ENCODE peak calls at places on chromosomes 11 and 22, in nine cellular contexts. One of them, this sample, is unnamed.

GRCh38 chr11:119518746-119519382 is 95.9 kb upstream of the THY1 start:
- DNase-seq in ovary: peak; percentile 25
- DNase-seq in PC-9: peak; percentile 19
- DNase-seq in breast epithelium: no peak
- DNase-seq in fibroblast of lung: peak; percentile 37
- DNase-seq in body of pancreas: no peak
- DNase-seq in neuronal stem cell: peak; percentile 76
- DNase-seq in HAP-1: no peak
- DNase-seq in CD8-positive, alpha-beta memory T cell: no peak
- DNase-seq in this sample: no peak

GRCh38 chr11:6300325-6300724 is 20.0 kb downstream of the CAVIN3 start:
- DNase-seq in ovary: no peak
- DNase-seq in PC-9: no peak
- DNase-seq in breast epithelium: no peak
- DNase-seq in fibroblast of lung: no peak
- DNase-seq in body of pancreas: no peak
- DNase-seq in neuronal stem cell: no peak
- DNase-seq in HAP-1: no peak
- DNase-seq in CD8-positive, alpha-beta memory T cell: no peak
- DNase-seq in this sample: no peak

GRCh38 chr11:61080986-61081590 is 21.2 kb upstream of the CD5 start:
- DNase-seq in ovary: no peak
- DNase-seq in PC-9: no peak
- DNase-seq in breast epithelium: no peak
- DNase-seq in fibroblast of lung: no peak
- DNase-seq in body of pancreas: no peak
- DNase-seq in neuronal stem cell: no peak
- DNase-seq in HAP-1: no peak
- DNase-seq in CD8-positive, alpha-beta memory T cell: no peak
- DNase-seq in this sample: no peak

GRCh38 chr11:129960216-129961214 is 42.1 kb downstream of the PRDM10 start:
- DNase-seq in ovary: no peak
- DNase-seq in PC-9: no peak
- DNase-seq in breast epithelium: no peak
- DNase-seq in fibroblast of lung: peak; percentile 94
- DNase-seq in body of pancreas: no peak
- DNase-seq in neuronal stem cell: no peak
- DNase-seq in HAP-1: peak; percentile 4
- DNase-seq in CD8-positive, alpha-beta memory T cell: no peak
- DNase-seq in this sample: no peak

GRCh38 chr11:119671561-119672015 is 57.4 kb downstream of the NECTIN1 start:
- DNase-seq in ovary: peak; percentile 66
- DNase-seq in PC-9: no peak
- DNase-seq in breast epithelium: no peak
- DNase-seq in fibroblast of lung: peak; percentile 82
- DNase-seq in body of pancreas: no peak
- DNase-seq in neuronal stem cell: no peak
- DNase-seq in HAP-1: no peak
- DNase-seq in CD8-positive, alpha-beta memory T cell: no peak
- DNase-seq in this sample: no peak

GRCh38 chr11:17762309-17762974 is 27.9 kb downstream of the KCNC1 start:
- DNase-seq in ovary: no peak
- DNase-seq in PC-9: no peak
- DNase-seq in breast epithelium: no peak
- DNase-seq in fibroblast of lung: no peak
- DNase-seq in body of pancreas: no peak
- DNase-seq in neuronal stem cell: no peak
- DNase-seq in HAP-1: no peak
- DNase-seq in CD8-positive, alpha-beta memory T cell: no peak
- DNase-seq in this sample: no peak

GRCh38 chr22:27283714-27284113 is 517.8 kb downstream of the MN1 start:
- DNase-seq in ovary: no peak
- DNase-seq in PC-9: no peak
- DNase-seq in breast epithelium: no peak
- DNase-seq in fibroblast of lung: no peak
- DNase-seq in body of pancreas: no peak
- DNase-seq in neuronal stem cell: no peak
- DNase-seq in HAP-1: no peak
- DNase-seq in CD8-positive, alpha-beta memory T cell: no peak
- DNase-seq in this sample: no peak

GRCh38 chr11:61897387-61898246 is 6.3 kb upstream of the FADS3 start:
- DNase-seq in ovary: peak; percentile 85
- DNase-seq in PC-9: peak; percentile 79
- DNase-seq in breast epithelium: peak; percentile 56
- DNase-seq in fibroblast of lung: peak; percentile 67
- DNase-seq in body of pancreas: peak; percentile 79
- DNase-seq in neuronal stem cell: peak; percentile 74
- DNase-seq in HAP-1: peak; percentile 57
- DNase-seq in CD8-positive, alpha-beta memory T cell: peak; percentile 69
- DNase-seq in this sample: peak; percentile 82

GRCh38 chr11:2518112-2518982 is 73.5 kb downstream of the KCNQ1 start:
- DNase-seq in ovary: peak; percentile 13
- DNase-seq in PC-9: no peak
- DNase-seq in breast epithelium: peak; percentile 14
- DNase-seq in fibroblast of lung: no peak
- DNase-seq in body of pancreas: peak; percentile 7
- DNase-seq in neuronal stem cell: no peak
- DNase-seq in HAP-1: no peak
- DNase-seq in CD8-positive, alpha-beta memory T cell: no peak
- DNase-seq in this sample: peak; percentile 45

GRCh38 chr11:299951-300735 is 817 bp upstream of the IFITM5 start:
- DNase-seq in ovary: no peak
- DNase-seq in PC-9: no peak
- DNase-seq in breast epithelium: no peak
- DNase-seq in fibroblast of lung: no peak
- DNase-seq in body of pancreas: no peak
- DNase-seq in neuronal stem cell: no peak
- DNase-seq in HAP-1: no peak
- DNase-seq in CD8-positive, alpha-beta memory T cell: no peak
- DNase-seq in this sample: peak; percentile 57

GRCh38 chr11:43790444-43790794 is 90.2 kb upstream of the ALKBH3 start:
- DNase-seq in ovary: no peak
- DNase-seq in PC-9: peak; percentile 1
- DNase-seq in breast epithelium: no peak
- DNase-seq in fibroblast of lung: peak; percentile 11
- DNase-seq in body of pancreas: no peak
- DNase-seq in neuronal stem cell: no peak
- DNase-seq in HAP-1: no peak
- DNase-seq in CD8-positive, alpha-beta memory T cell: no peak
- DNase-seq in this sample: no peak

GRCh38 chr11:122664188-122664587 is 8.7 kb downstream of the UBASH3B start:
- DNase-seq in ovary: no peak
- DNase-seq in PC-9: no peak
- DNase-seq in breast epithelium: no peak
- DNase-seq in fibroblast of lung: no peak
- DNase-seq in body of pancreas: no peak
- DNase-seq in neuronal stem cell: no peak
- DNase-seq in HAP-1: no peak
- DNase-seq in CD8-positive, alpha-beta memory T cell: no peak
- DNase-seq in this sample: no peak

GRCh38 chr11:117835576-117835975 is 11.0 kb upstream of the FXYD2 start:
- DNase-seq in ovary: no peak
- DNase-seq in PC-9: no peak
- DNase-seq in breast epithelium: no peak
- DNase-seq in fibroblast of lung: no peak
- DNase-seq in body of pancreas: no peak
- DNase-seq in neuronal stem cell: no peak
- DNase-seq in HAP-1: no peak
- DNase-seq in CD8-positive, alpha-beta memory T cell: no peak
- DNase-seq in this sample: no peak

GRCh38 chr11:20089796-20090653 is 70.2 kb downstream of the DBX1 start:
- DNase-seq in ovary: no peak
- DNase-seq in PC-9: no peak
- DNase-seq in breast epithelium: no peak
- DNase-seq in fibroblast of lung: peak; percentile 57
- DNase-seq in body of pancreas: peak; percentile 68
- DNase-seq in neuronal stem cell: no peak
- DNase-seq in HAP-1: no peak
- DNase-seq in CD8-positive, alpha-beta memory T cell: no peak
- DNase-seq in this sample: no peak

GRCh38 chr22:30506507-30506968 is 1.0 kb upstream of the SEC14L4 start:
- DNase-seq in ovary: no peak
- DNase-seq in PC-9: peak; percentile 28
- DNase-seq in breast epithelium: no peak
- DNase-seq in fibroblast of lung: no peak
- DNase-seq in body of pancreas: no peak
- DNase-seq in neuronal stem cell: no peak
- DNase-seq in HAP-1: no peak
- DNase-seq in CD8-positive, alpha-beta memory T cell: no peak
- DNase-seq in this sample: no peak

GRCh38 chr11:74388678-74389327 is 9.4 kb downstream of the PGM2L1 start:
- DNase-seq in ovary: peak; percentile 25
- DNase-seq in PC-9: no peak
- DNase-seq in breast epithelium: peak; percentile 55
- DNase-seq in fibroblast of lung: peak; percentile 65
- DNase-seq in body of pancreas: peak; percentile 65
- DNase-seq in neuronal stem cell: peak; percentile 33
- DNase-seq in HAP-1: no peak
- DNase-seq in CD8-positive, alpha-beta memory T cell: peak; percentile 60
- DNase-seq in this sample: peak; percentile 74

GRCh38 chr11:74390697-74391096 is 7.5 kb downstream of the PGM2L1 start:
- DNase-seq in ovary: no peak
- DNase-seq in PC-9: no peak
- DNase-seq in breast epithelium: no peak
- DNase-seq in fibroblast of lung: no peak
- DNase-seq in body of pancreas: no peak
- DNase-seq in neuronal stem cell: no peak
- DNase-seq in HAP-1: no peak
- DNase-seq in CD8-positive, alpha-beta memory T cell: no peak
- DNase-seq in this sample: no peak

GRCh38 chr11:74391193-74391592 is 7.0 kb downstream of the PGM2L1 start:
- DNase-seq in ovary: no peak
- DNase-seq in PC-9: no peak
- DNase-seq in breast epithelium: no peak
- DNase-seq in fibroblast of lung: no peak
- DNase-seq in body of pancreas: no peak
- DNase-seq in neuronal stem cell: no peak
- DNase-seq in HAP-1: no peak
- DNase-seq in CD8-positive, alpha-beta memory T cell: no peak
- DNase-seq in this sample: no peak
- H3K4me3 ChIP-seq in ovary: no peak overlapping the region
- H3K4me3 ChIP-seq in PC-9: no peak overlapping the region
- H3K4me3 ChIP-seq in breast epithelium: no peak overlapping the region
- H3K4me3 ChIP-seq in fibroblast of lung: no peak overlapping the region
- H3K4me3 ChIP-seq in body of pancreas: no peak overlapping the region
- H3K4me3 ChIP-seq in neuronal stem cell: no peak overlapping the region
- H3K4me3 ChIP-seq in HAP-1: no peak overlapping the region
- H3K4me3 ChIP-seq in CD8-positive, alpha-beta memory T cell: no peak overlapping the region
- H3K4me3 ChIP-seq in this sample: no peak overlapping the region

DNA sequence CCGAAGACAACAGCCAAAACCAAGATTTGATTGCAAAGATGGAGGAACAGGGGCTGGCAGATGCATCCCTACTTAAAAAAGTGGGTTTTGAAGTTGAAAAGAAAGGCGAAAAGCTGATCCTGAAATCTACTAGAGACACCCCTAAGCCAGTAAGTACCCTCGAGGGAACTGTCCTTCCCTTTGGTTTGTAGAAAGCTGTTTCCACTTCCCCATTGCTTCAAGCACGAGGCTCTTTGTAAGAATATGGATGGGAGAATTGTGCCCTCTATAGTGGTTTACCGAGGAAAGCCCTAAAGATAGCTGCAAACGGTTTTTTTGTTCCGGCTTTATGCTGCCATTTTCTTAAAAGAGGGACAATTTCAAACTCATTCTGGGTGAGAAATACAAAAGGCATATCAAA is 133.9 kb downstream of the WNT7B start:
- DNase-seq in ovary: no peak
- DNase-seq in PC-9: no peak
- DNase-seq in breast epithelium: no peak
- DNase-seq in fibroblast of lung: no peak
- DNase-seq in body of pancreas: no peak
- DNase-seq in neuronal stem cell: no peak
- DNase-seq in HAP-1: no peak
- DNase-seq in CD8-positive, alpha-beta memory T cell: no peak
- DNase-seq in this sample: no peak
- H3K36me3 ChIP-seq in ovary: no peaks in the 10 kb centered on the region
- H3K36me3 ChIP-seq in PC-9: peaks cover 58% of the 10 kb centered on the region
- H3K36me3 ChIP-seq in breast epithelium: no peaks in the 10 kb centered on the region
- H3K36me3 ChIP-seq in fibroblast of lung: peaks cover 4% of the 10 kb centered on the region
- H3K36me3 ChIP-seq in body of pancreas: no peaks in the 10 kb centered on the region
- H3K36me3 ChIP-seq in neuronal stem cell: peaks cover 30% of the 10 kb centered on the region
- H3K36me3 ChIP-seq in HAP-1: no peaks in the 10 kb centered on the region
- H3K36me3 ChIP-seq in CD8-positive, alpha-beta memory T cell: peaks cover 14% of the 10 kb centered on the region
- H3K36me3 ChIP-seq in this sample: no peaks in the 10 kb centered on the region

GRCh38 chr11:34537636-34538035 is 24.0 kb upstream of the ELF5 start:
- DNase-seq in ovary: no peak
- DNase-seq in PC-9: peak; percentile 62
- DNase-seq in breast epithelium: peak; percentile 50
- DNase-seq in fibroblast of lung: no peak
- DNase-seq in body of pancreas: no peak
- DNase-seq in neuronal stem cell: no peak
- DNase-seq in HAP-1: no peak
- DNase-seq in CD8-positive, alpha-beta memory T cell: no peak
- DNase-seq in this sample: no peak
- H3K27me3 ChIP-seq in ovary: no peaks in the 10 kb centered on the region
- H3K27me3 ChIP-seq in PC-9: no peaks in the 10 kb centered on the region
- H3K27me3 ChIP-seq in breast epithelium: no peaks in the 10 kb centered on the region
- H3K27me3 ChIP-seq in fibroblast of lung: peaks cover 25% of the 10 kb centered on the region
- H3K27me3 ChIP-seq in body of pancreas: no peaks in the 10 kb centered on the region
- H3K27me3 ChIP-seq in neuronal stem cell: no peaks in the 10 kb centered on the region
- H3K27me3 ChIP-seq in HAP-1: peaks cover 8% of the 10 kb centered on the region
- H3K27me3 ChIP-seq in CD8-positive, alpha-beta memory T cell: peaks cover 7% of the 10 kb centered on the region
- H3K27me3 ChIP-seq in this sample: no peaks in the 10 kb centered on the region

DNA sequence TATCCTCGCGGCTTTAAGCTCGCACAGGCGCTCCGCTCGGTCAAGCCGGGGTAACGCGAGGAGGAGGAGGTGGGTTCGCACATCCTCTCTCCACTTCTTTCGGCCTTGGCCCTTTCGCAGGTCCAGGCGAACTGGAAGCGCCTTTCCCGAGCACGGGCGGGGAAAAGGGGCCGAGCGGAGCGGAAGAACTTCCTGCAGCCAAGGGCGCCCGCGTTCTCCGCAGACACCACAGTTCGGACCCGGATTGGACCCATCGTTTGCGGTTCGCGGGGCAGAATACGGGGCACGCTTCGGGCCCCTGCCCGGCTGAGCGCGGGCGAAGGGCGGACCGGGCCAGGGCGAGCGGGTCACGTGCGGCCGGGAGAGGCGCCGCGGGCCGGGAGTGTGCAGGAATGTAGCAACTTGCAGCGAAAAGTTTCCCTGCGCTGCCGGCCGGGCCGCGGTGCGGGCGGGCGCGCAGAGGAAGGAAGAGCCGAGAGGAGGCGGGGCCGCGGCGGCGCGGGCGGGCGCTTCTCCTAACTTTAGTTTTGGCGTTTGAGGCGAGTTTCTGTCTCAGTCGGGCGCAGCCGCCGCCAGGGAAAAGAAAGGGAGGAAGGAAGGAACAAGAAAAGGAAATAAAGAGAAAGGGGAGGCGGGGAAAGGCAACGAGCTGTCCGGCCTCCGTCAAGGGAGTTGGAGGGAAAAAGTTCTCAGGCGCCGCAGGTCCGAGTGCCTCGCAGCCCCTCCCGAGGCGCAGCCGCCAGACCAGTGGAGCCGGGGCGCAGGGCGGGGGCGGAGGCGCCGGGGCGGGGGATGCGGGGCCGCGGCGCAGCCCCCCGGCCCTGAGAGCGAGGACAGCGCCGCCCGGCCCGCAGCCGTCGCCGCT is at the start of gene YAP1:
- DNase-seq in ovary: peak; percentile 92
- DNase-seq in PC-9: peak; percentile 90
- DNase-seq in breast epithelium: peak; percentile 86
- DNase-seq in fibroblast of lung: peak; percentile 95
- DNase-seq in body of pancreas: peak; percentile 87
- DNase-seq in neuronal stem cell: peak; percentile 94
- DNase-seq in HAP-1: peak; percentile 91
- DNase-seq in CD8-positive, alpha-beta memory T cell: peak; percentile 59
- DNase-seq in this sample: peak; percentile 39
- H3K4me3 ChIP-seq in ovary: peak within 1 kb of the TSS; percentile 89
- H3K4me3 ChIP-seq in PC-9: peak within 1 kb of the TSS; percentile 72
- H3K4me3 ChIP-seq in breast epithelium: peak within 1 kb of the TSS; percentile 94
- H3K4me3 ChIP-seq in fibroblast of lung: peak within 1 kb of the TSS; percentile 75
- H3K4me3 ChIP-seq in body of pancreas: peak within 1 kb of the TSS; percentile 93
- H3K4me3 ChIP-seq in neuronal stem cell: peak within 1 kb of the TSS; percentile 88
- H3K4me3 ChIP-seq in HAP-1: peak within 1 kb of the TSS; percentile 80
- H3K4me3 ChIP-seq in CD8-positive, alpha-beta memory T cell: peak within 1 kb of the TSS; percentile 60
- H3K4me3 ChIP-seq in this sample: peak within 1 kb of the TSS; percentile 72